ENCODE peak calls at places on chromosomes 11 and 22, in four cellular contexts. P is HepG2, B is K562, I is WTC11. Z is an unnamed sample.

GRCh38 chr11:86793307-86793706 is 7.0 kb upstream of the PRSS23 start:
- DNase-seq in B (no peak), P (no peak), I (no peak), Z (no peak)

GRCh38 chr11:113796663-113797259 is 17.2 kb downstream of the CLDN25 start:
- DNase-seq in I (no peak), B (peak), P (peak), Z (peak)

GRCh38 chr11:109000531-109000930 is 335.7 kb downstream of the DDX10 start:
- DNase-seq in B (no peak), I (no peak), P (no peak), Z (no peak)

GRCh38 chr11:31474083-31474482 is 35.3 kb downstream of the IMMP1L start:
- DNase-seq in B (no peak), P (no peak), I (no peak), Z (no peak)

GRCh38 chr11:111601636-111601978 is 642 bp upstream of the SIK2 start:
- DNase-seq in B (no peak), P (no peak), I (no peak), Z (no peak)

GRCh38 chr22:49961601-49962011 is 1.0 kb downstream of the PIM3 start:
- DNase-seq in B (no peak), I (peak), P (no peak), Z (peak)

GRCh38 chr11:74057251-74058151 is 48.6 kb upstream of the UCP3 start:
- DNase-seq in P (peak), B (peak), I (no peak), Z (no peak)

GRCh38 chr22:44825310-44826150 is 73.2 kb downstream of the ARHGAP8 start:
- DNase-seq in I (no peak), B (no peak), P (no peak), Z (no peak)

GRCh38 chr22:30340911-30341685 is 14.4 kb upstream of the TBC1D10A start:
- DNase-seq in P (no peak), I (no peak), B (no peak), Z (no peak)

GRCh38 chr11:66883021-66883968 is 26.4 kb downstream of the LRFN4 start:
- DNase-seq in B (peak), I (peak), P (peak), Z (peak)

GRCh38 chr11:16186680-16187079 is 169.7 kb downstream of the SOX6 start:
- DNase-seq in B (no peak), P (no peak), I (no peak), Z (no peak)

GRCh38 chr22:26172389-26172990 is 3.2 kb downstream of the SEZ6L start:
- DNase-seq in B (peak), P (peak), I (peak), Z (peak)

GRCh38 chr11:96278039-96278897 is 64.7 kb downstream of the MAML2 start:
- DNase-seq in B (no peak), P (no peak), I (no peak), Z (no peak)

GRCh38 chr11:47863189-47863892 is 15.2 kb upstream of the NUP160 start:
- DNase-seq in P (no peak), I (no peak), B (peak), Z (no peak)

GRCh38 chr11:123527947-123528346 is 97.9 kb downstream of the GRAMD1B start:
- DNase-seq in B (no peak), I (no peak), P (no peak), Z (no peak)

GRCh38 chr22:23763579-23764331 is 965 bp downstream of the C22orf15 start:
- DNase-seq in P (no peak), B (peak), I (peak), Z (no peak)

GRCh38 chr11:2572491-2573239 is 127.1 kb downstream of the KCNQ1OT1 start:
- DNase-seq in B (no peak), P (no peak), I (no peak), Z (no peak)

GRCh38 chr11:104484784-104485554 is 321.0 kb upstream of the PDGFD start:
- DNase-seq in P (no peak), B (no peak), I (no peak), Z (no peak)

GRCh38 chr11:28606930-28607329 is 498.7 kb downstream of the METTL15 start:
- DNase-seq in I (peak), P (no peak), B (no peak), Z (no peak)

GRCh38 chr11:85590848-85591483 is 36.2 kb downstream of the DLG2 start:
- DNase-seq in I (no peak), B (peak), P (peak), Z (peak)

GRCh38 chr11:70233511-70233919 is 30.4 kb downstream of the FADD start:
- DNase-seq in P (peak), I (no peak), B (peak), Z (peak)

GRCh38 chr11:95144313-95145235 is 54.9 kb downstream of the ENDOD1 start:
- DNase-seq in I (no peak), B (peak), P (no peak), Z (no peak)

GRCh38 chr11:97015327-97015726 is 625.5 kb downstream of the JRKL start:
- DNase-seq in B (no peak), P (no peak), I (no peak), Z (no peak)

GRCh38 chr11:120558754-120559431 is 47.3 kb downstream of the GRIK4 start:
- DNase-seq in I (no peak), P (no peak), B (no peak), Z (no peak)

GRCh38 chr11:114287154-114287553 is 9.0 kb upstream of the NNMT start:
- DNase-seq in B (no peak), P (no peak), I (no peak), Z (no peak)

GRCh38 chr11:73869234-73869949 is 7.3 kb downstream of the COA4 start:
- DNase-seq in P (no peak), I (no peak), B (no peak), Z (peak)

GRCh38 chr22:19110064-19110458 is 12.2 kb downstream of the DGCR2 start:
- DNase-seq in B (peak), I (no peak), P (no peak), Z (no peak)

GRCh38 chr11:88164320-88164719 is 10.9 kb downstream of the RAB38 start:
- DNase-seq in B (no peak), P (no peak), I (no peak), Z (no peak)

GRCh38 chr11:2530131-2530854 is 85.5 kb downstream of the KCNQ1 start:
- DNase-seq in B (no peak), I (no peak), P (no peak), Z (no peak)

GRCh38 chr22:39932918-39933649 is 27.1 kb upstream of the TMA7B start:
- DNase-seq in I (peak), P (peak), B (peak), Z (peak)

GRCh38 chr11:1023811-1024596 is 12.5 kb downstream of the MUC6 start:
- DNase-seq in P (no peak), B (no peak), I (no peak), Z (no peak)

GRCh38 chr11:27468209-27468608 is 4.4 kb downstream of the LGR4 start:
- DNase-seq in I (no peak), B (no peak), P (no peak), Z (peak)

GRCh38 chr11:91067666-91068065 is 844.8 kb upstream of the CHORDC1 start:
- DNase-seq in P (no peak), B (no peak), I (no peak), Z (no peak)

GRCh38 chr22:19438286-19438685 is 5.9 kb downstream of the MRPL40 start:
- DNase-seq in P (no peak), I (no peak), B (no peak), Z (no peak)

GRCh38 chr11:12800032-12800671 is 125.9 kb downstream of the TEAD1 start:
- DNase-seq in P (peak), B (peak), I (no peak), Z (peak)
- TF ChIP-seq USF2 in P (no peak), B (no peak), I (no peak), Z (no peak)

GRCh38 chr22:25070870-25071465 is 118.5 kb downstream of the KIAA1671 start:
- DNase-seq in B (no peak), I (no peak), P (no peak), Z (no peak)
- TF ChIP-seq CTCF in B (no peak), I (no peak), P (no peak), Z (no peak)

DNA sequence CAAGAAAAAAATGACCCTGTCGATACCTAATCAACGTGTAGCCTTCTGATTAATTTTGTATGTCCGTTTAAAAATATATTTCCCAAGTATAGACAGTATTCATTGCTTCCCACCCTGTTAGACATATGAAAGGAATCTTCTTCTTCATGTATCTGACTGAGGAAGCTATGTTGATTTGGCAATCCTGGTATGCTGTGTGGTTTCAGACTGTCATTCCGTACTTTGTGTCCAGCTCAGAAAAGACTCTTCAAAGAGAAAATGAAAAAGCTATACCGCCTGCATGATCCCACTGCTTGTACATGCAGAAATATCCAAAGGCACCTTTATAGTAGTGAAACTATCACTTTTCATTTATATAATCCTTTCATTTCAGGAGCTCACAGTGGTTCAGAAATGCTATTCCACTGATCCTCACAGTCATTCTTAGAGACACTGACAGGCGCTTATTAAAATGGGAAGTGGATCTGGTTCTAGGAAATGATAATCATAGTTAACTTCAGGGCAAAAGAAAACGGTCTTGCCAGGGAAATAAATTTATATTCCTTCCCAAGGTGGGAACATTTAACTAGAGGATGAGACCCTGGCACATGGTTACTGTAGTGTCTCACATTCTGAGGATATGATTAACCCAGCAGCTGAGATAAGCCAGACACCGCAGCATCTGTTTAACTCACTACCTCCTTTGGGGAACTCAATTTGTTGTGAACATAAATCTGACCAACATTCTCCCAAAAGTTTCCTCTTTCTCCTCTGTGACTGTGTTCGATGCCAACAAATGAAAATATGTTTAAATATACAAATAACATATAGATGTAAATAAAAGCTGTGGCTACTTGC is 599.2 kb upstream of the LUZP2 start:
- DNase-seq in B (no peak), P (no peak), I (no peak), Z (no peak)
- TF ChIP-seq HMGXB4 in B (no peak), P (no peak), I (no peak), Z (no peak)

DNA sequence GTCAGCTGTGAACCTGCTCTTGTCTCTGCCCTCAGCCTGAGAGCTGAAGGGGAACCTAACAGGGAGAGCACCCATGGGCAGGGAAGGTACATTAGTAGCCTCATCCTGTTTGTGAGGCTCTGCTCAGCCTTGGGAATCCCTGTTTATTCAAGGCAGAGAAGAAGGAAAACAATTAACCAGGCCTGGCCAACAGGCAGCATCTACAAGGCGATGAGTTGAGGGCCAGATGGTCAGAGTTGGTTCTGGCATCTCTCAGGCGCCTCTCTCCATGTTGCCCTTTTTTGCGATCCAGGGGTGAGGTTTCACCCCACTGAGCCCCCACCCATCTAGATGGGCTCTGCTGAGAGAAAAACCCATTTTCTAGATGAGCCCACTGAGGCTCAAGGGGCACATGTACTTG is 54.0 kb upstream of the TOP3B start:
- DNase-seq in B (no peak), P (no peak), I (no peak), Z (no peak)
- TF ChIP-seq USF2 in B (peak), P (no peak), I (no peak), Z (no peak)

DNA sequence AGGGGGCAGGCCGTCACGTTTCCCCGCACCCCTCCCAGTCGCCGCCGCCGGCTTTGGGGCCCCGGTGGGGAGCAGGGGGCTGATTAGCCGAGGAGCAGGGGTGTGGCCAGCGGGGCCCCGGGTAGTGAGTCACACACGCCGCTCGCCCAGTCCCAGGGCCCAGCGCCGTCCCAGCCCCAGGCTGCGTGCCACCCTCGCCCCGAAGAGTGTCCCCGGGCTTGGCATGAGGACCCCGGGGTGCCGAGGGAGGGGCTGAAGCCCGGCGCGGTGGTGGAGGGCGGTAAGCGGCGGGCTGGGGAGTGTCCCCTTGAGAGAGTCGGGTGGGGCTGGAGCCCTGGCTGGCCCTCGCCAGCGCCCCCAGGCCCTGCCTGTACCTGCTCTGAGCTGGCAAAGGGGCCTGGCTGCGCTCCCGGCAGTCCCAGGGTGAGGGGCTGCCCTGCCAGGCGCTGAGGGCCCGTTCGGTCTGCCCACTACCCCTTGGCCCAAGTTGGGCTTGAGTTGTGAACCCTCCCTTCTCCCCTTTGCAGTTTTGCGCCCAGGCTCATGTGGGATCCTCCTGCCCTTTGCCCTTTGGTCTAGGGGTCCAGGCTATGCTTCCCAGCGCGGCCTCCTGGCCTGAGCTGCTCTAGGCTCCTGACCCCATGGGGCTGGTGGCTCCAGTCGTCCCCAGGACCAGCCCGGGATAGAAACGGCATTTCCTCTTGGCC is 34.6 kb downstream of the PRDM11 start:
- DNase-seq in P (no peak), I (no peak), B (peak), Z (peak)
- TF ChIP-seq CTCF in P (peak), I (no peak), B (no peak), Z (no peak)

GRCh38 chr11:34976496-34976895 is 60.1 kb downstream of the PDHX start:
- DNase-seq in B (no peak), I (no peak), P (no peak), Z (no peak)

GRCh38 chr11:34975482-34975881 is 59.1 kb downstream of the PDHX start:
- DNase-seq in B (no peak), I (no peak), P (peak), Z (peak)

GRCh38 chr11:34977039-34977906 is 60.9 kb downstream of the PDHX start:
- DNase-seq in I (no peak), B (no peak), P (no peak), Z (peak)

GRCh38 chr11:34972892-34973291 is 56.5 kb downstream of the PDHX start:
- DNase-seq in B (no peak), P (no peak), I (no peak), Z (no peak)

DNA sequence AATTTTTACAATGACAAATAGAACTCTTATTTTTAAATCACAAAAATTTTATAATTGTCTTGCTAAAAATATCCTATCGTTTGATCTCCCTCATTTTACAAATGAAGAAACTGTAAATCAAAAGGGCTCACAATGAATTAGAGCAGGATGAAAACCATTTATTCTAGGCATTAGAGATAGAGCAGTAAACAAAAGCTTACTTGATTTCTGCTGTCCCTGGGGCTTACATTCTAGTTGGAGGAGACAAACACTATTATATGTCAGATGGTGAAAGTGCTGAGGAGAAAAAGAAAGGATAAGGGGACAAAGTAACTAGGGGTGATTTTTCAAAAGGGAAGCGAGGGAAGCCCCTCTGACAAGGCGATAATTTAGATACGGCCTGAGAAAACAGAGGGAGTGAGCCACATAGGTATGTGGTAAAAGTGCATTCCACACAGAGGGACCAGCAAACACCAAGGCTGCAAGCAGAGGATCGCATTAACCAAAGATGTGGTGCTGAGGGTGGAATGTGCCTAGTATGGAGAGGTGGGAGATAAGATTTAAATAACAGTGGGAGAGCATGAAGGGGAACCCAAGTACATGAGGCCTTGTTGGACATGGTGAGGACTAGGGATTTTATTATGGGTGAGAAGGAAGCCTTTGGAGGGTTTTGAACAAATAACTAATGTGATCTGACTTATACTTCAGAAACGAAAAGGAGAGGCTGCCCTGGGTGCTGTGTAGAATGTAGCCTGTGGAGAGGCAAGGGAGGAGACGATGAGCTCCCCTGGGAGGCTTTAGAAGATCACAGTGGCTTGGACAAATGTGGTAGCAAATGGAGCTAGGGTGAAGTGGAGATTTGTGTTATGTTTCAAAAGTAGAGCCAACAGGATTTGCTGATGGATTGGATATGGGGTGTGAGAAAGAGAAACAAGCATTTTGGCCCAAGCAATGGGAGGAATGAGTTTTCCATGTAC is 62.1 kb downstream of the PDHX start:
- DNase-seq in P (no peak), I (no peak), B (no peak), Z (no peak)
- TF ChIP-seq HMGXB4 in P (no peak), I (no peak), B (no peak), Z (no peak)

GRCh38 chr11:65516135-65516968 is 8.5 kb upstream of the SCYL1 start:
- DNase-seq in I (no peak), P (no peak), B (no peak), Z (no peak)
- TF ChIP-seq USF2 in I (no peak), P (no peak), B (no peak), Z (no peak)

Z was measured in A549.